ENCODE peak calls at places on chromosomes 16 and 17, in ten cellular contexts. B is GM12878, M is H1, R is GM23248, S is K562, A is MM.1S, Y is endothelial cell of umbilical vein, Z is H9, C is HCT116, Q is mesendoderm. F is an unnamed sample.

GRCh38 chr17:78605429-78605828 is 28.2 kb upstream of the DNAH17 start:
- DNase-seq in M (no peak), Q (no peak), Z (no peak), Y (no peak), A (no peak), B (no peak), C (no peak), S (no peak), R (no peak), F (no peak)

GRCh38 chr17:75619506-75620431 is 13.5 kb upstream of the SMIM5 start:
- DNase-seq in C (no peak), A (peak; percentile 30), Y (peak; percentile 32), R (peak; percentile 50), M (peak; percentile 70), S (peak; percentile 73), Z (peak; percentile 96), Q (peak; percentile 86), B (no peak), F (peak; percentile 92)

GRCh38 chr17:2475056-2475455 is 36.6 kb downstream of the METTL16 start:
- DNase-seq in R (no peak), M (no peak), B (no peak), C (no peak), Y (no peak), Q (no peak), S (no peak), A (no peak), Z (no peak), F (no peak)

GRCh38 chr17:7756968-7757367 is 39.4 kb downstream of the DNAH2 start:
- DNase-seq in M (no peak), C (no peak), A (no peak), B (no peak), S (no peak), R (no peak), Q (no peak), Y (no peak), Z (no peak), F (no peak)

GRCh38 chr17:4968166-4968915 is 724 bp upstream of the SPAG7 start:
- DNase-seq in C (no peak), B (no peak), Q (peak; percentile 69), Y (no peak), S (peak; percentile 50), M (no peak), R (peak; percentile 37), Z (peak; percentile 91), A (no peak), F (peak; percentile 59)

GRCh38 chr16:29962344-29962994 is 590 bp downstream of the TMEM219 start:
- DNase-seq in C (no peak), S (peak; percentile 16), R (peak; percentile 58), M (no peak), B (no peak), Q (no peak), Y (peak; percentile 59), A (no peak), Z (no peak), F (no peak)

GRCh38 chr17:47967607-47968252 is 3.2 kb upstream of the CDK5RAP3 start:
- DNase-seq in A (no peak), R (peak; percentile 92), Q (peak; percentile 39), Z (no peak), S (no peak), C (peak; percentile 53), Y (no peak), B (no peak), M (no peak), F (no peak)

GRCh38 chr16:57064995-57065394 is 27.4 kb upstream of the CPNE2 start:
- DNase-seq in C (no peak), Q (no peak), Z (no peak), A (no peak), R (no peak), Y (no peak), M (no peak), B (no peak), S (peak; percentile 80), F (no peak)

GRCh38 chr17:77356109-77356689 is 215.4 kb downstream of the SEC14L1 start:
- DNase-seq in B (no peak), R (peak; percentile 50), Z (no peak), A (no peak), S (no peak), Q (no peak), C (peak; percentile 35), Y (no peak), M (no peak), F (no peak)

GRCh38 chr17:77354721-77355455 is 214.1 kb downstream of the SEC14L1 start:
- DNase-seq in C (no peak), A (no peak), Q (no peak), Z (peak; percentile 36), S (no peak), Y (no peak), M (no peak), R (peak; percentile 100), B (no peak), F (no peak)

GRCh38 chr17:77354420-77354720 is 213.6 kb downstream of the SEC14L1 start:
- DNase-seq in M (no peak), B (no peak), Q (no peak), Z (no peak), Y (no peak), R (no peak), S (no peak), A (no peak), C (no peak), F (no peak)

GRCh38 chr17:77358801-77359716 is 218.3 kb downstream of the SEC14L1 start:
- DNase-seq in R (no peak), M (no peak), Y (no peak), Z (no peak), A (no peak), Q (no peak), B (no peak), S (no peak), C (no peak), F (no peak)

GRCh38 chr17:77356690-77357201 is 216.0 kb downstream of the SEC14L1 start:
- DNase-seq in Q (no peak), M (no peak), C (no peak), Z (no peak), R (no peak), S (no peak), B (no peak), Y (no peak), A (no peak), F (no peak)
- H3K27ac ChIP-seq in Q (no peak overlapping the region), M (no peak overlapping the region), C (peak overlapping the region; percentile 74), Z (no peak overlapping the region), R (peak overlapping the region; percentile 96), S (peak overlapping the region; percentile 63), B (no peak overlapping the region), Y (no peak overlapping the region), A (no peak overlapping the region), F (no peak overlapping the region)

GRCh38 chr16:20874088-20874581 is 26.0 kb downstream of the DCUN1D3 start:
- DNase-seq in Y (no peak), Q (no peak), A (no peak), S (no peak), R (no peak), B (no peak), M (no peak), C (no peak), Z (no peak), F (no peak)

GRCh38 chr16:20878682-20879147 is 21.4 kb downstream of the DCUN1D3 start:
- DNase-seq in Q (no peak), A (no peak), Y (no peak), C (no peak), M (no peak), R (no peak), B (no peak), Z (no peak), S (no peak), F (no peak)

GRCh38 chr16:20873331-20873730 is 26.8 kb downstream of the DCUN1D3 start:
- DNase-seq in B (no peak), S (no peak), Z (no peak), M (no peak), A (no peak), R (no peak), C (no peak), Y (no peak), Q (peak; percentile 76), F (no peak)

GRCh38 chr16:20871935-20872815 is 28.0 kb downstream of the DCUN1D3 start:
- DNase-seq in Q (peak; percentile 91), B (no peak), A (no peak), C (no peak), Z (no peak), M (no peak), S (no peak), R (no peak), Y (no peak), F (no peak)

DNA sequence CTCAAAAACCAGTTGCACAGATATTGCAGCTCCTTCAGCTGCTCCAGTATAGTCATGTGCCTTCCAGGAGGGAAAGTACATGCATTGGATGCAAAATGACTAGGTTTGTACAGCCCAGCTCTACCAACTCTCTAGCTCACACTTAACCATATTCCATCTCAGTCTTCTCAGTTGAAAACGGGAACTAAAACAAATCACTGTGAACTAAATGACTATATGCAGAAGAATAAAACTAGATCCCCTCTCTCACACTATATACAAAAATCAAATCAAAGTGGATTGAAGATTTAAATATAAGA is 24.9 kb downstream of the DCUN1D3 start:
- DNase-seq in Y (no peak), R (no peak), Z (no peak), B (no peak), C (no peak), A (no peak), S (no peak), M (no peak), Q (no peak), F (no peak)
- H3K79me2 ChIP-seq in Y (peaks cover 91% of the 10 kb centered on the region), R (peaks cover 100% of the 10 kb centered on the region), Z (peaks cover 9% of the 10 kb centered on the region), B (peaks cover 18% of the 10 kb centered on the region), C (peaks cover 93% of the 10 kb centered on the region), A (peaks cover 27% of the 10 kb centered on the region), S (no peaks in the 10 kb centered on the region), M (peaks cover 84% of the 10 kb centered on the region), Q (peaks cover 9% of the 10 kb centered on the region), F (peaks cover 98% of the 10 kb centered on the region)

DNA sequence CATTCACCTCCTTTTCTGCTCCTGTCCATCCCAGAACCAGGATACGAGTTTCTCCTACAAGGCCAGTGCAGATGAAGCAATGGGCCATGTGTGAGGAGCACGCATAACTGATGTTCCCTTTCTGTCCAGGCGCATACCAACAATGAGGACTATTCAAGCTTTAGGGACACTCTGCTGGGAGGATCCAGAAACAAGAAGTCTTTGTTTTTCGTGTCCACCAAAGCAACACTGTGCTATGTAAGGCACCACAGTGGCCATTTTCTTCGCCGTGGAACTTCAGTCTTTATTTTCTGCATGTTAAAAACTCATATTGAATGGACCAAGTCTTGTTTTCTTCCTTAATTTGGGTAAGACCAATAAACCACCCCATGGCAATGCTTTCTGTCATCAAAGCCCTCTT is 143.9 kb upstream of the RCVRN start:
- DNase-seq in R (no peak), A (no peak), Z (no peak), C (no peak), S (no peak), B (no peak), Y (no peak), M (no peak), Q (no peak), F (no peak)
- H3K27ac ChIP-seq in R (no peak overlapping the region), A (no peak overlapping the region), Z (no peak overlapping the region), C (no peak overlapping the region), S (no peak overlapping the region), B (peak overlapping the region; percentile 20), Y (no peak overlapping the region), M (no peak overlapping the region), Q (no peak overlapping the region), F (no peak overlapping the region)

GRCh38 chr17:31488264-31488981 is 96.9 kb downstream of the RAB11FIP4 start:
- DNase-seq in C (no peak), Q (peak; percentile 51), M (no peak), S (no peak), Z (peak; percentile 61), B (no peak), A (peak; percentile 34), Y (no peak), R (no peak), F (peak; percentile 61)

GRCh38 chr17:31487648-31488263 is 96.3 kb downstream of the RAB11FIP4 start:
- DNase-seq in R (peak; percentile 71), A (peak; percentile 97), Y (no peak), M (peak; percentile 86), C (peak; percentile 87), Z (peak; percentile 99), S (peak; percentile 100), Q (peak; percentile 96), B (no peak), F (peak; percentile 96)

GRCh38 chr17:31490019-31490383 is 98.5 kb downstream of the RAB11FIP4 start:
- DNase-seq in Y (no peak), R (no peak), Z (no peak), M (no peak), C (no peak), A (no peak), B (no peak), S (no peak), Q (no peak), F (peak; percentile 27)

GRCh38 chr17:31489295-31490018 is 98.0 kb downstream of the RAB11FIP4 start:
- DNase-seq in B (no peak), R (no peak), Y (no peak), Z (peak; percentile 96), Q (peak; percentile 93), S (peak; percentile 86), C (peak; percentile 31), M (no peak), A (no peak), F (peak; percentile 93)

DNA sequence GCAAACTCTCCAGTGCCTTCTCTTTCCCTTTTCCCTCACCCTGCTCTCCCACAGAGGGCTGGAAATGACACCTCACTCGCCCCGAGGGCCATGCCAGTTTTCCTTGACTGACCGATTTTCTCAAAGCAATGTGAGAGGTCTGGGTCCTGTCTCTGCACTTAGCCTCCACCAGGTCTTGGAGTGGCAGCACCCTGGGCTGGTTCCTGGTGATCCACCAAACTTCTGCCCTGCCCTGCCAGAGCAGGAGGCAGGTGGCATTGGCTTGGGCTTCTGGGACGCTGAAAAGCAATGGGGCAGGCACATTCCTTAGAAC is 97.5 kb downstream of the RAB11FIP4 start:
- DNase-seq in M (no peak), C (no peak), A (peak; percentile 7), Y (no peak), Z (no peak), R (no peak), Q (peak; percentile 44), B (no peak), S (no peak), F (peak; percentile 40)
- H3K79me2 ChIP-seq in M (peaks cover 37% of the 10 kb centered on the region), C (peaks cover 3% of the 10 kb centered on the region), A (peaks cover 28% of the 10 kb centered on the region), Y (no peaks in the 10 kb centered on the region), Z (peaks cover 5% of the 10 kb centered on the region), R (no peaks in the 10 kb centered on the region), Q (peaks cover 6% of the 10 kb centered on the region), B (peaks cover 23% of the 10 kb centered on the region), S (peaks cover 17% of the 10 kb centered on the region), F (peaks cover 37% of the 10 kb centered on the region)

F was measured in GM23338.